ENCODE peak calls at places on chromosomes 16 and 17, in nine cellular contexts. J, V, E, H, Z, Q, F, A and K are unnamed samples.

GRCh38 chr17:75181608-75182318 is 996 bp downstream of the SUMO2 start:
- DNase-seq in J (no peak), V (no peak), E (no peak), H (no peak), Z (no peak), Q (peak), F (no peak), A (peak), K (no peak)

GRCh38 chr17:17235212-17236174 is 1.5 kb downstream of the FLCN start:
- DNase-seq in J (peak), V (no peak), E (no peak), H (no peak), Z (no peak), Q (peak), F (peak), A (no peak), K (peak)

GRCh38 chr17:47959825-47960655 is 2.4 kb upstream of the PRR15L start:
- DNase-seq in J (no peak), V (no peak), E (no peak), H (no peak), Z (no peak), Q (no peak), F (no peak), A (no peak), K (no peak)

GRCh38 chr16:55236655-55237054 is 87.3 kb upstream of the IRX6 start:
- DNase-seq in J (no peak), V (no peak), E (no peak), H (no peak), Z (no peak), Q (no peak), F (no peak), A (no peak), K (no peak)

GRCh38 chr16:9176547-9177418 is 85.3 kb downstream of the HAPSTR1 start:
- DNase-seq in J (no peak), V (no peak), E (no peak), H (no peak), Z (no peak), Q (no peak), F (no peak), A (no peak), K (no peak)

GRCh38 chr16:50519001-50519400 is 29.2 kb upstream of the NKD1 start:
- DNase-seq in J (no peak), V (no peak), E (no peak), H (no peak), Z (no peak), Q (no peak), F (no peak), A (no peak), K (no peak)

GRCh38 chr17:72924181-72924580 is 168.3 kb downstream of the SLC39A11 start:
- DNase-seq in J (no peak), V (no peak), E (no peak), H (no peak), Z (no peak), Q (no peak), F (no peak), A (no peak), K (no peak)

GRCh38 chr16:71345031-71345430 is 13.5 kb upstream of the CALB2 start:
- DNase-seq in J (no peak), V (no peak), E (no peak), H (peak), Z (no peak), Q (no peak), F (no peak), A (no peak), K (no peak)

GRCh38 chr16:80948886-80949502 is 57.7 kb downstream of the CMC2 start:
- DNase-seq in J (peak), V (no peak), E (no peak), H (peak), Z (peak), Q (peak), F (peak), A (peak), K (no peak)

GRCh38 chr17:78010759-78011158 is 52.3 kb downstream of the TNRC6C start:
- DNase-seq in J (no peak), V (no peak), E (no peak), H (no peak), Z (no peak), Q (no peak), F (no peak), A (no peak), K (no peak)

GRCh38 chr16:12992066-12992465 is 90.7 kb downstream of the SHISA9 start:
- DNase-seq in J (no peak), V (no peak), E (no peak), H (no peak), Z (no peak), Q (no peak), F (no peak), A (no peak), K (no peak)

GRCh38 chr17:82949361-82949760 is 109.5 kb upstream of the ZNF750 start:
- DNase-seq in J (no peak), V (no peak), E (no peak), H (no peak), Z (no peak), Q (no peak), F (no peak), A (no peak), K (no peak)

GRCh38 chr16:82761858-82762257 is 135.1 kb downstream of the CDH13 start:
- DNase-seq in J (no peak), V (no peak), E (no peak), H (no peak), Z (no peak), Q (no peak), F (peak), A (no peak), K (no peak)

GRCh38 chr17:29250666-29251065 is 4.0 kb downstream of the CRYBA1 start:
- DNase-seq in J (peak), V (no peak), E (no peak), H (no peak), Z (no peak), Q (no peak), F (peak), A (no peak), K (peak)

GRCh38 chr16:48497932-48498760 is 111.8 kb downstream of the N4BP1 start:
- DNase-seq in J (no peak), V (no peak), E (no peak), H (no peak), Z (no peak), Q (no peak), F (no peak), A (no peak), K (no peak)

GRCh38 chr17:68019336-68019674 is 16.2 kb upstream of the KPNA2 start:
- DNase-seq in J (no peak), V (no peak), E (no peak), H (no peak), Z (no peak), Q (no peak), F (no peak), A (no peak), K (no peak)

GRCh38 chr16:11112723-11113348 is 143.2 kb downstream of the SOCS1 start:
- DNase-seq in J (no peak), V (no peak), E (no peak), H (no peak), Z (no peak), Q (no peak), F (no peak), A (no peak), K (no peak)

GRCh38 chr17:72725432-72726068 is 366.9 kb downstream of the SLC39A11 start:
- DNase-seq in J (peak), V (no peak), E (no peak), H (peak), Z (peak), Q (peak), F (peak), A (peak), K (no peak)

GRCh38 chr16:89344846-89345577 is 127.5 kb downstream of the ZNF778 start:
- DNase-seq in J (no peak), V (no peak), E (no peak), H (no peak), Z (no peak), Q (no peak), F (no peak), A (no peak), K (no peak)

GRCh38 chr17:49218941-49219913 is 8.7 kb downstream of the ABI3 start:
- DNase-seq in J (no peak), V (no peak), E (no peak), H (no peak), Z (no peak), Q (no peak), F (no peak), A (peak), K (no peak)

GRCh38 chr16:9843424-9844013 is 338.7 kb downstream of the GRIN2A start:
- DNase-seq in J (no peak), V (no peak), E (no peak), H (no peak), Z (peak), Q (no peak), F (no peak), A (no peak), K (peak)

GRCh38 chr17:31509805-31510177 is 118.3 kb downstream of the RAB11FIP4 start:
- DNase-seq in J (no peak), V (no peak), E (no peak), H (peak), Z (no peak), Q (peak), F (no peak), A (no peak), K (no peak)

GRCh38 chr16:21260870-21261791 is 17.0 kb downstream of the CRYM start:
- DNase-seq in J (peak), V (no peak), E (peak), H (no peak), Z (peak), Q (peak), F (peak), A (no peak), K (peak)